ENCODE peak calls at places on chromosomes 6 and 20, in six cellular contexts. J, A, M, I, B and S are unnamed samples.

GRCh38 chr6:27288136-27289044 is 23.7 kb downstream of the POM121L2 start:
- DNase-seq in J (no peak), M (no peak), B (no peak), I (no peak), A (no peak), S (no peak)

GRCh38 chr20:38674178-38675133 is 49.8 kb upstream of the SLC32A1 start:
- DNase-seq in A (peak; percentile 70), B (peak; percentile 86), J (peak; percentile 83), I (peak; percentile 23), M (peak; percentile 85), S (no peak)

GRCh38 chr6:134787261-134787871 is 162.5 kb downstream of the ALDH8A1 start:
- DNase-seq in J (no peak), I (peak; percentile 73), B (no peak), M (no peak), A (no peak), S (peak; percentile 53)

GRCh38 chr6:66883453-66883852 is 1176.4 kb upstream of the EYS start:
- DNase-seq in I (no peak), A (no peak), J (no peak), B (no peak), M (no peak), S (no peak)

GRCh38 chr6:37141291-37142046 is 28.5 kb upstream of the PIM1 start:
- DNase-seq in A (peak; percentile 69), I (no peak), J (no peak), M (peak; percentile 62), B (peak; percentile 25), S (no peak)

GRCh38 chr20:39829713-39830112 is 859.3 kb downstream of the MAFB start:
- DNase-seq in J (no peak), I (no peak), M (no peak), A (peak; percentile 11), B (no peak), S (no peak)

GRCh38 chr6:45791600-45792168 is 224.0 kb downstream of the CLIC5 start:
- DNase-seq in M (no peak), B (no peak), I (peak; percentile 63), A (no peak), J (no peak), S (peak; percentile 40)

GRCh38 chr6:20870493-20870892 is 336.2 kb downstream of the CDKAL1 start:
- DNase-seq in A (no peak), M (no peak), I (no peak), B (no peak), J (no peak), S (no peak)

GRCh38 chr6:62714112-62714511 is 428.1 kb upstream of the KHDRBS2 start:
- DNase-seq in B (no peak), M (no peak), J (no peak), A (no peak), I (no peak), S (no peak)

GRCh38 chr6:31203345-31203979 is 33.0 kb upstream of the POU5F1 start:
- DNase-seq in J (no peak), A (no peak), M (peak; percentile 70), I (peak; percentile 85), B (peak; percentile 74), S (peak; percentile 93)

GRCh38 chr20:45629496-45630100 is at the start of gene WFDC10A:
- DNase-seq in B (peak; percentile 28), I (peak; percentile 68), J (no peak), A (peak; percentile 69), M (peak; percentile 72), S (no peak)

GRCh38 chr6:160477901-160478300 is 129.7 kb downstream of the SLC22A3 start:
- DNase-seq in I (peak; percentile 54), A (no peak), B (no peak), M (no peak), J (no peak), S (no peak)

GRCh38 chr6:73028124-73028766 is 197.1 kb downstream of the KHDC1L start:
- DNase-seq in J (no peak), B (no peak), I (no peak), A (no peak), M (no peak), S (no peak)

GRCh38 chr20:39778847-39779641 is 816.9 kb downstream of the DHX35 start:
- DNase-seq in M (no peak), J (no peak), B (no peak), I (no peak), A (no peak), S (no peak)

GRCh38 chr20:58619847-58620431 is 31.1 kb upstream of the STX16 start:
- DNase-seq in I (peak; percentile 24), B (no peak), J (no peak), M (no peak), A (no peak), S (no peak)

GRCh38 chr6:140921366-140922226 is 1211.1 kb upstream of the GJE1 start:
- DNase-seq in M (peak; percentile 79), I (peak; percentile 89), J (no peak), B (peak; percentile 45), A (peak; percentile 65), S (peak; percentile 84)

GRCh38 chr6:11538049-11538798 is 675 bp downstream of the TMEM170B start:
- DNase-seq in J (peak; percentile 81), A (peak; percentile 3), I (no peak), M (peak; percentile 63), B (peak; percentile 30), S (no peak)

GRCh38 chr6:130167655-130168054 is 55.1 kb downstream of the SAMD3 start:
- DNase-seq in M (peak; percentile 16), A (no peak), I (peak; percentile 79), B (no peak), J (no peak), S (peak; percentile 59)

GRCh38 chr6:127300411-127300810 is 33.7 kb downstream of the RNF146 start:
- DNase-seq in M (peak; percentile 22), J (no peak), I (peak; percentile 38), A (no peak), B (no peak), S (no peak)

DNA sequence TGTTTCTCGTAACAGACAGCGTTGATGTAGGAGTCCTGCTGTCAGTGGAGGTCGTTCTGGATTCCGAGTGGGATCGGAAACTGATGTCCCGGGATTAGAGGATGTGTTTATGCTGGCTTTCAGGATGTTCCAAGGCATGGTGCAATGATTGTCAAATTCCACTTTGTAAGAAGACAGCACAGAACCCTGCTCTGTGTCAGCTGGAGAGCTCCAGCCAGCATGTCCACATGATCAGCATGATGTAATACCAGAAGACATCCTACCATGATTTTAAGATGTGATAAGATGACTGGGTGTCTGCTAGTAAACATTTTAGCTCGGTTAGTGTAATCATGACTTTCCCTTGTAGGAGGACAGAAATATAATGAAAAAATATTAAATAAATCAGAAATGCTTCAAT is 20.3 kb downstream of the ENPP1 start:
- DNase-seq in B (no peak), M (peak; percentile 52), A (no peak), J (no peak), I (no peak), S (no peak)
- H3K27ac ChIP-seq in B (no peak overlapping the region), M (peak overlapping the region; percentile 80), A (no peak overlapping the region), J (no peak overlapping the region), I (no peak overlapping the region), S (no peak overlapping the region)

DNA sequence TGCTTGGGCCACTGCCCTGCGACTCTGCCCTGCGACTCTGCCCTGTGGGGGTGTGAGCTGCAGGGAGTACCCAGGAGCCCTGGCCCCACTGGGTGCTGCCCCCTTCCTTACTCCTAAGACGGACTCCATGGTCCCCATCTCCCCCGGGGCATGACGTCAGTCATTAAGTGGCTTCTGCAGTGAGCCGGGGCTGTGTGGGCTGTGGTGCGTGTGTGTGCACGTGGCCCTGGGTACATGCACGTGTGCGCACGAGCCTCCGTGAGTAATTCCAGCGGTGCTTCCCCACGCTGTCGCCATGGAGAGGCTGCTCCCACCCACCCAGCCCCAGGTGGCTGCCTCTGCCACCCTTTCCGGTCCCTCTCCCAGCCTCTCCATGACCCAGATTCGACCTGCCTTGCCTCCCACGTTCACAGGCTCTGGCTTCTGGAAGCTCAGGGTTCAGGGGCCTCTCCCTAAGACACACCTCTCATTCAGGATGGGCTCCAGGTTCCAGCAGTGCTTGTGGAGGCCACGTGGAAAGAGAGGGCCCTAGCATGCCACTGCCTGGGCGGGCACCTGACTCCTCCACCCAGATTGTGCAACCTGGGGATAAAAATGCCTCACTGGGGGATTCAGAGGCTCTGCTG is 88.3 kb downstream of the DLGAP4 start:
- DNase-seq in A (no peak), J (no peak), B (no peak), I (peak; percentile 42), M (no peak), S (no peak)
- H3K27ac ChIP-seq in A (no peak overlapping the region), J (no peak overlapping the region), B (no peak overlapping the region), I (no peak overlapping the region), M (no peak overlapping the region), S (no peak overlapping the region)

DNA sequence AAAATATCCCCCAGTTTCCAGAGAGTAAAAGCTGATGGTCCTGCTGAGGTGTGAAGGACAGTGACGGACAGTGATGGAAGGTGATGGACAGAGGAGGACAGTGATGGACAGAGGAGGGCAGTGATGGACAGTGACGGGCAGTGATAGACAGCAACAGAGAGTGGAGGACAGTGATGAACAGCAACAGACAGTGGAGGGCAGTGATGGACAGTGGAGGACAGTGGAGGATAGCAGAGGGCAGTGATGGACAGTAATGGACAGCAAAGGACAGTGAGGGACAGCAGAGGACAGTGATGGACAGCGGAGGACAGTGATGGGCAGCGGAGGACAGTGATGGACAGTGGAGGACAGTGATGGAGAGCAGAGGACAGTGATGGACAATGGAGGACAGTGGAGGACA is 2.7 kb upstream of the NKAIN4 start:
- DNase-seq in J (no peak), A (no peak), M (no peak), I (no peak), B (no peak), S (no peak)
- H3K27ac ChIP-seq in J (no peak overlapping the region), A (no peak overlapping the region), M (no peak overlapping the region), I (no peak overlapping the region), B (no peak overlapping the region), S (no peak overlapping the region)

GRCh38 chr6:74969591-74970267 is 236.1 kb downstream of the COL12A1 start:
- DNase-seq in M (no peak), I (no peak), A (peak; percentile 56), J (no peak), B (no peak), S (no peak)
- H3K27ac ChIP-seq in M (no peak overlapping the region), I (no peak overlapping the region), A (no peak overlapping the region), J (no peak overlapping the region), B (no peak overlapping the region), S (no peak overlapping the region)

GRCh38 chr6:29961966-29962365 is 19.6 kb downstream of the HLA-A start:
- DNase-seq in M (no peak), I (no peak), B (no peak), J (no peak), A (no peak), S (no peak)
- H3K27ac ChIP-seq in M (no peak overlapping the region), I (no peak overlapping the region), B (no peak overlapping the region), J (no peak overlapping the region), A (no peak overlapping the region), S (no peak overlapping the region)

GRCh38 chr20:41649489-41649888 is 31.3 kb upstream of the CHD6 start:
- DNase-seq in M (peak; percentile 20), J (no peak), B (peak; percentile 61), I (no peak), A (no peak), S (no peak)
- H3K27ac ChIP-seq in M (peak overlapping the region; percentile 78), J (no peak overlapping the region), B (peak overlapping the region; percentile 14), I (no peak overlapping the region), A (no peak overlapping the region), S (no peak overlapping the region)